ENCODE peak calls at places on chromosomes 11 and 22, in five cellular contexts. I is K562, Z is A549, D is HepG2, Q is GM12878. W is an unnamed sample.

GRCh38 chr22:50269573-50270301 is 443 bp downstream of the MAPK11 start:
- DNase-seq in D (no peak), Q (no peak), I (peak; percentile 73), Z (no peak), W (no peak)

GRCh38 chr22:48554893-48555552 is 1272.7 kb downstream of the BRD1 start:
- DNase-seq in Z (no peak), I (no peak), Q (no peak), D (no peak), W (peak; percentile 53)

GRCh38 chr22:38724926-38725571 is 19.3 kb downstream of the GTPBP1 start:
- DNase-seq in D (peak; percentile 58), Z (peak; percentile 49), Q (no peak), I (no peak), W (peak; percentile 71)

GRCh38 chr11:132064987-132065620 is 694.7 kb downstream of the NTM start:
- DNase-seq in Q (no peak), Z (peak; percentile 1), D (no peak), I (no peak), W (no peak)

GRCh38 chr11:12066799-12067508 is 43.4 kb upstream of the MICAL2 start:
- DNase-seq in Z (peak; percentile 93), D (peak; percentile 50), Q (no peak), I (no peak), W (peak; percentile 40)

GRCh38 chr22:43159484-43160178 is 8.3 kb downstream of the TSPO start:
- DNase-seq in D (no peak), Q (no peak), I (no peak), Z (peak; percentile 22), W (peak; percentile 76)

GRCh38 chr22:34160117-34160758 is 240.0 kb upstream of the LARGE1 start:
- DNase-seq in Q (no peak), Z (no peak), D (no peak), I (no peak), W (peak; percentile 11)

GRCh38 chr11:131464024-131464423 is 93.6 kb downstream of the NTM start:
- DNase-seq in Z (no peak), Q (no peak), D (no peak), I (no peak), W (no peak)

GRCh38 chr11:78647986-78648875 is 73.6 kb upstream of the NARS2 start:
- DNase-seq in I (no peak), Q (no peak), Z (no peak), D (no peak), W (no peak)

GRCh38 chr11:31092638-31093037 is 276.9 kb downstream of the DCDC1 start:
- DNase-seq in Z (no peak), Q (no peak), I (no peak), D (no peak), W (no peak)

GRCh38 chr11:6693342-6694228 is 10.4 kb upstream of the MRPL17 start:
- DNase-seq in Z (peak; percentile 16), D (no peak), I (no peak), Q (no peak), W (no peak)

GRCh38 chr11:128482092-128482491 is 105.3 kb downstream of the ETS1 start:
- DNase-seq in Z (no peak), D (no peak), I (no peak), Q (no peak), W (no peak)

GRCh38 chr11:128482512-128483191 is 104.7 kb downstream of the ETS1 start:
- DNase-seq in I (no peak), Z (no peak), Q (no peak), D (no peak), W (no peak)

GRCh38 chr11:128481135-128481534 is 106.2 kb downstream of the ETS1 start:
- DNase-seq in Z (no peak), D (no peak), I (no peak), Q (no peak), W (no peak)

GRCh38 chr11:128483211-128483788 is 104.1 kb downstream of the ETS1 start:
- DNase-seq in I (no peak), D (no peak), Z (no peak), Q (peak; percentile 79), W (no peak)

DNA sequence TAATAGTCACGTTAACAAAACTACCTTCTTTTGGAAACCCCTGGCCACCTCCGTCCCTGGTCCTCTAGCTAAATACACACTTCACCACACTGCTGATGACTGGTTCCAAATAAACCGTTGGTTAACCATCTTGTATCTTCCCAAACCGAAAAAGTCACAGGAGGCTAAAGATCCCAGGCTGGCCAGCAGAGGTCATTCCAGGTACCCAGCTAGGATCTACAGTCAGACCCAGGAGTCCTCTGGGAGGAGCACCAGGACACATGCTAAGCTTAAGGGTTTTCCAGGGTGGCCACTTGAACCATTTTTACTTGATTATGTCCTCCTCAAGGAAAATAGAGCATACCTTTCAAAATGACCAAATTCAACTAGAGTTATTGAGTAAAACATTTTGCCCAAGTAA is 103.2 kb downstream of the ETS1 start:
- DNase-seq in D (no peak), Z (peak; percentile 55), Q (no peak), I (no peak), W (peak; percentile 40)
- TF ChIP-seq CTCF in D (peak; percentile 26), Z (peak; percentile 49), Q (peak; percentile 21), I (no peak), W (peak; percentile 52)

DNA sequence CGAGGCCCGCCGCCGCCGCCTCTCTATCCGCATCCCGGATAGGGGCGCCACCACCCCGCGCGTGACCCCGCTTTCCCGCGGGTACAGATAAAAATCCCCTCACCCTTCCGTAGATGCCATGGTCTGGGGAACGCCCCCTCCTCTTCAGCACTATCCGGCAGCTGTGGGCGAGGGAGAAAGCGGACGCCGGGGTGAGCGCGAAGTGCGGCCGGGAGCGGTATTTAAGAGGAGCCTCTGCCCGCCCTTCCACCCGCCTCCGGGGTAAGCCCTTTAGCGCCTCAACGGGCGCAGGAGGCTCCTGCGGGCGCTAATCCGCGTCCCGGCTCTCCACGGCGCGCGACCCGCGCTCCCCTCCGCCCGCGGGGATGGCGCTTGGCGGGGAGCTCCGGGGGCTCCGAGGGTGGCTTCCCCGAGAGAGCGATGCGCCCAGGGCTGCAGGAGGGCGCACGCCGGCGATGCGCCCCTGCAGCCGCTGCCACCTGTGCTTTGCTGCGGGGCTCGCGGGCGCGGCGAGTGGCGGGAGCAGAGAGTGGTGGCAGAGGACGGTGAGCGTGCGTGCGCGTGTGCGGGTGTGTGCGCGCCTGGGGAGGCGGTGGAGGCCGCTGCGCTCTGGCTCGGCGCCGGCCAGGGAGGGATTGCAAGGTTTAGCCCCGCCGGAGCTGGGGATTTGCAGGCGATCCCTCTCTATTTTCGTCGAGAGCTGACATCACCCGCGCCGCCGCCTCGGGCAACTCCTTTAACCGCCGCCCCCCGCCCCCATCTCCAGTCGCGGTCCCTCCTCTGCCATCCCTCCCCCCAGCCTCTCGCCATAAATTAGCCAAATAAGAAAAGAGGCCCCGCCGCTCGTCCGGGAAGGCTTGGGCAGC is at the start of gene SLC1A2:
- DNase-seq in Z (peak; percentile 20), Q (no peak), I (no peak), D (no peak), W (peak; percentile 81)
- TF ChIP-seq JUNB in Z (no peak), Q (no peak), I (no peak), D (no peak), W (no peak)

GRCh38 chr22:20116376-20116950 is 559 bp downstream of the RANBP1 start:
- DNase-seq in D (no peak), Q (no peak), I (peak; percentile 99), Z (no peak), W (peak; percentile 20)

GRCh38 chr22:20117656-20118571 is 888 bp upstream of the TRMT2A start:
- DNase-seq in D (no peak), I (peak; percentile 98), Q (no peak), Z (no peak), W (peak; percentile 32)

GRCh38 chr22:20115691-20116375 is at the start of gene RANBP1:
- DNase-seq in I (peak; percentile 72), Q (no peak), D (no peak), Z (no peak), W (peak; percentile 21)

GRCh38 chr22:20118572-20119020 is 1.6 kb upstream of the TRMT2A start:
- DNase-seq in Z (no peak), I (peak; percentile 82), Q (no peak), D (no peak), W (no peak)

DNA sequence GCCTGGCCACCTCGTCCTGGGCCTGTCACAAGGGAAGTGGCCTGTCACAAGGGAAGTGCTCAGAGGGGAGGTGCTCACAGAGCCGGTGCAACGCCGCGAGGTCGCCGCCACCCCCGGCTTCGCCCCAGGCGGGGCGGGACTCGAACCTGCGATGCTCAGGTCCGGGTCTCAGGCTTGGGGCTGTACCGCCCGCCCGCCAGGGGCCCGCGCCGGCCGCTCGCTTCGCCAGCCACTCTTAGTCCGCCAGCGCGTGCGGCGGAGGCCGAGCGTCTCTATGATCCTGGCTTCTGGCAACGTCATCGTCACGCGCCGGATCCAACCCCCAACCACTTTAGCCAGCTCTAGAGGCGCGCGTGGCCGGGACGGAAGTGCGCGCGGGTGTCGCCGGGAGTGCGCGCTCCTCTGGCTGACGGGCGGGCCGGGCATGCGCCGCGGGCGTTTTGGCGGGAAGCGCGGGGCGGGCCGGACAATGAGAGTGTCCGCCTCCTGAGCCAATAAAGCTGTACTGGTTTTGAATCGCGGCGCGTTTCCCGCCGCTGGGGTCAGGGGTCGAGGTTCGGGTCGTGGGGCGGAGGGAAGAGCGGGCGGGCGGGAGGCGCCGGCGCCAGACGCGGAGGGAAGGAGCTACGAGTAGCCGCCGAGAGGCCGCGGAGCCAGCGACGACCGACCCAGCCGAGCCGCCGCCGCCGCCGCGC is at the start of gene TRMT2A:
- DNase-seq in I (peak; percentile 100), Z (peak; percentile 98), D (peak; percentile 95), Q (peak; percentile 86), W (peak; percentile 99)
- TF ChIP-seq CTCF in I (peak; percentile 56), Z (no peak), D (peak; percentile 65), Q (peak; percentile 30), W (no peak)

GRCh38 chr11:70415642-70416395 is 17.5 kb downstream of the CTTN start:
- DNase-seq in Z (no peak), Q (no peak), D (no peak), I (no peak), W (no peak)
- TF ChIP-seq JUNB in Z (no peak), Q (no peak), D (no peak), I (no peak), W (no peak)

GRCh38 chr11:121421149-121421906 is 30.8 kb upstream of the SORL1 start:
- DNase-seq in Q (no peak), Z (no peak), I (peak; percentile 17), D (no peak), W (peak; percentile 45)
- TF ChIP-seq CTCF in Q (no peak), Z (no peak), I (no peak), D (no peak), W (peak; percentile 39)